ENCODE peak calls at places on chromosome 20, in nine cellular contexts. H, B, M, U, X, L, P, R and O are unnamed samples.

GRCh38 chr20:35918021-35918420 is 36.3 kb downstream of the SCAND1 start:
- DNase-seq in H (no peak), B (no peak), M (no peak), U (no peak), X (no peak), L (no peak), P (no peak), R (no peak), O (no peak)

GRCh38 chr20:35994994-35995453 is 26.6 kb downstream of the CNBD2 start:
- DNase-seq in H (peak), B (peak), M (peak), U (peak), X (peak), L (peak), P (peak), R (peak), O (peak)

GRCh38 chr20:44089987-44090674 is 96.9 kb downstream of the JPH2 start:
- DNase-seq in H (no peak), B (no peak), M (no peak), U (no peak), X (peak), L (peak), P (peak), R (no peak), O (peak)

GRCh38 chr20:2349801-2350200 is 30.9 kb upstream of the TGM6 start:
- DNase-seq in H (no peak), B (no peak), M (no peak), U (no peak), X (no peak), L (no peak), P (no peak), R (no peak), O (no peak)

GRCh38 chr20:63955846-63956663 is at the start of gene UCKL1:
- DNase-seq in H (peak), B (peak), M (no peak), U (peak), X (peak), L (peak), P (peak), R (peak), O (peak)

GRCh38 chr20:53940883-53941546 is 129.4 kb downstream of the BCAS1 start:
- DNase-seq in H (no peak), B (no peak), M (no peak), U (peak), X (peak), L (no peak), P (peak), R (no peak), O (no peak)

GRCh38 chr20:11978496-11978895 is 60.8 kb downstream of the BTBD3 start:
- DNase-seq in H (no peak), B (no peak), M (no peak), U (no peak), X (no peak), L (no peak), P (no peak), R (no peak), O (no peak)

GRCh38 chr20:19588731-19589130 is 169.3 kb upstream of the RIN2 start:
- DNase-seq in H (no peak), B (peak), M (no peak), U (no peak), X (no peak), L (peak), P (no peak), R (no peak), O (peak)

GRCh38 chr20:44398303-44398702 is 42.8 kb downstream of the HNF4A start:
- DNase-seq in H (no peak), B (no peak), M (no peak), U (no peak), X (no peak), L (no peak), P (no peak), R (no peak), O (no peak)

GRCh38 chr20:23151008-23151703 is 65.0 kb upstream of the CD93 start:
- DNase-seq in H (no peak), B (no peak), M (no peak), U (no peak), X (no peak), L (no peak), P (no peak), R (no peak), O (no peak)

GRCh38 chr20:3847419-3847940 is 846 bp downstream of the MAVS start:
- DNase-seq in H (no peak), B (no peak), M (no peak), U (no peak), X (no peak), L (no peak), P (no peak), R (no peak), O (no peak)

GRCh38 chr20:46458891-46459750 is 52.7 kb upstream of the ELMO2 start:
- DNase-seq in H (no peak), B (no peak), M (no peak), U (no peak), X (no peak), L (no peak), P (no peak), R (no peak), O (no peak)

GRCh38 chr20:48983423-48984400 is 62.2 kb downstream of the ARFGEF2 start:
- DNase-seq in H (no peak), B (no peak), M (peak), U (peak), X (no peak), L (no peak), P (peak), R (no peak), O (no peak)

GRCh38 chr20:35166242-35166830 is 5.5 kb upstream of the PROCR start:
- DNase-seq in H (no peak), B (peak), M (no peak), U (peak), X (no peak), L (peak), P (peak), R (peak), O (no peak)

GRCh38 chr20:478949-479429 is 16.7 kb upstream of the TBC1D20 start:
- DNase-seq in H (peak), B (no peak), M (peak), U (peak), X (peak), L (peak), P (peak), R (no peak), O (peak)

GRCh38 chr20:37328149-37328945 is 17.6 kb upstream of the SRC start:
- DNase-seq in H (no peak), B (no peak), M (no peak), U (no peak), X (no peak), L (no peak), P (no peak), R (peak), O (no peak)
- H3K4me3 ChIP-seq in H (no peak), B (no peak), M (no peak), U (no peak), X (no peak), L (no peak), P (no peak), R (no peak), O (no peak)

DNA sequence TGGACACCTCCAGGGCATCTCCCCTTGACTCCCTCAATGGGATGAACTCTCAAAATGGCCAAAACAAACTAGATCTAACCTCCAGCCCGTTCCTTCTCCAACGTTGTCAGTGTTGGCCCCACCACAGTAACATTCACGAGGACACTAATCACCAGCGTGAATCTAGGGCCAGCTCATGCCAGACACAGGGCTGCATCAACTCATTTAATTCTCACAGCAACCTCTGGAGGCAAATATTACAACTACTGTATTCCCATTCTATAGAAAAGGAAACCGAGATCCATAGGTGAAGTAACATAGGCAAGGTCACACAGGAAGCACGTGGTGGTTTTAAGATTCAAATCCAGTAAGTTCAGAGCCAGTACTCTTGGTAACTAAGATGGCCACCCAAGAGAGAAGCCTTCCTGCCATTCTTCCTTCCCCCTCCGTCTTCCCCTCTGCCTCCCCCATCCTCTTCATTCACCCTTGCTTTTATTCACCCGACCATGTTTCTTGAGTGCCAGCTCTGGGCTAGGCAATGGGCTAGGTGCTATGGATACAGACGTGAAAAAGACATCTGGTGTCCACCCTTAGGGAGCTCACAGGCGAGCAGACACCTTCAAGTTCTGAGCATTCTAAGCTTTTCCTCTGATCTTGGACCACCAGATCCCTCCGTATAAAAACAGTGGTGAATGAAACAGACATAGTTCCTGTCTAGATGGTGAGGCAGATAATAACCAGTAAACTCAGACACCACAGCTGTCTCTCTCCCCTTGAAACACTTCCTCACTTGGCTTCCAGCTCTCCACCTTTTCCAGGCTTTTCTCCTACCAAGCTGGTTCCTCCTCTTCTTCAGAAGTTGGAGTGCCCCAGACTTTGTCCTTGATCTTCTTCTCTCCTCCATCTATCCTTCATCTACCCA is 9.6 kb downstream of the CCM2L start:
- DNase-seq in H (no peak), B (no peak), M (no peak), U (no peak), X (no peak), L (peak), P (no peak), R (no peak), O (no peak)
- H3K4me3 ChIP-seq in H (no peak), B (no peak), M (peak), U (peak), X (no peak), L (peak), P (no peak), R (peak), O (no peak)

GRCh38 chr20:60298647-60299046 is 340.4 kb downstream of the CDH26 start:
- DNase-seq in H (no peak), B (no peak), M (no peak), U (no peak), X (no peak), L (no peak), P (no peak), R (no peak), O (no peak)
- H3K4me3 ChIP-seq in H (no peak), B (no peak), M (no peak), U (no peak), X (no peak), L (no peak), P (no peak), R (no peak), O (no peak)

DNA sequence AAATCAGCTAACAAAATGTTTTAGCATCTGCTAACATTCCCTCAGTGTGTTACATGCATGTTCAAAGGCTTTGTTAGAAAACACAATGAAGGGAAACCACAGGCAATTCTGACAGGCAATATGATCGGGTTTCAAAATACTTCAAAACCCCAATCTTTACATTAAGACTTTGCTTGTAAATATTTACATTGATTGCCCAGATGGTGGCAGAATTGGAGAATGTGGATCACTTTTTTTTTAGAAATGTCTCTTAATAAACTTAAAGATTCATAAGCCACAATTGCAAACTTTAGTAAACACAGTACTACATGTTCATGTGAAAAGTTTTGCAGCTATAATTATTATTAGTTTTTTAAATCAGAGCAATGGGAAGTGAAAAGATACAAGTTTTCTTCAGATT is 928.5 kb upstream of the FLRT3 start:
- DNase-seq in H (no peak), B (no peak), M (no peak), U (no peak), X (peak), L (peak), P (no peak), R (no peak), O (no peak)
- H3K4me3 ChIP-seq in H (no peak), B (no peak), M (no peak), U (no peak), X (no peak), L (no peak), P (no peak), R (no peak), O (no peak)

GRCh38 chr20:47503685-47504084 is 2.0 kb downstream of the NCOA3 start:
- DNase-seq in H (no peak), B (no peak), M (no peak), U (no peak), X (peak), L (no peak), P (no peak), R (no peak), O (no peak)
- H3K4me3 ChIP-seq in H (peak), B (no peak), M (peak), U (peak), X (peak), L (no peak), P (no peak), R (peak), O (no peak)

GRCh38 chr20:10927011-10927583 is 253.3 kb upstream of the JAG1 start:
- DNase-seq in H (no peak), B (no peak), M (no peak), U (no peak), X (no peak), L (no peak), P (no peak), R (no peak), O (no peak)
- H3K4me3 ChIP-seq in H (no peak), B (no peak), M (no peak), U (no peak), X (no peak), L (no peak), P (no peak), R (no peak), O (no peak)